ENCODE peak calls at places on chromosomes 13 and 19, in nine cellular contexts. R is smooth muscle cell of the brain vasculature, U is tibial nerve, P is lower lobe of right lung, X is GDM1, S is hypothalamus, L is ascending aorta, Q is type B pancreatic cell, Z is ELR. Y is an unnamed sample.

GRCh38 chr13:46659413-46660065 is 106.6 kb downstream of the LRCH1 start:
- DNase-seq in U (no peak), Z (no peak), L (no peak), S (no peak), R (no peak), X (no peak), P (no peak), Q (no peak), Y (no peak)

GRCh38 chr19:51372649-51373504 is at the start of gene NKG7:
- DNase-seq in U (no peak), P (no peak), Z (no peak), R (no peak), S (no peak), L (no peak), Q (no peak), X (peak; percentile 90), Y (peak; percentile 55)

GRCh38 chr19:51695702-51696315 is 2.7 kb downstream of the SPACA6 start:
- DNase-seq in Z (no peak), L (no peak), R (no peak), U (no peak), P (no peak), S (no peak), Q (no peak), X (no peak), Y (no peak)

GRCh38 chr19:44819246-44819832 is 10.4 kb downstream of the BCAM start:
- DNase-seq in L (no peak), Z (no peak), P (no peak), Q (no peak), R (no peak), S (no peak), X (no peak), U (no peak), Y (no peak)

GRCh38 chr19:54168174-54168917 is 4.6 kb downstream of the TMC4 start:
- DNase-seq in Z (peak; percentile 89), S (peak; percentile 58), Q (peak; percentile 94), P (peak; percentile 94), U (peak; percentile 80), R (peak; percentile 70), X (peak; percentile 78), L (peak; percentile 93), Y (peak; percentile 94)

GRCh38 chr13:24251525-24251924 is 57.9 kb upstream of the C1QTNF9 start:
- DNase-seq in Z (no peak), Q (no peak), X (no peak), S (no peak), R (no peak), P (no peak), L (no peak), U (no peak), Y (no peak)

GRCh38 chr13:23772717-23773116 is 116.5 kb downstream of the MIPEP start:
- DNase-seq in L (no peak), Z (no peak), S (no peak), R (no peak), Q (no peak), U (no peak), P (no peak), X (no peak), Y (no peak)

GRCh38 chr19:49592486-49593232 is 1.7 kb downstream of the PRR12 start:
- DNase-seq in X (no peak), S (no peak), U (no peak), L (no peak), Z (peak; percentile 52), P (no peak), R (no peak), Q (no peak), Y (peak; percentile 40)

GRCh38 chr13:98142427-98143156 is at the start of gene FARP1:
- DNase-seq in Q (peak; percentile 91), L (peak; percentile 79), U (peak; percentile 58), X (no peak), P (peak; percentile 83), S (peak; percentile 48), Z (peak; percentile 80), R (no peak), Y (peak; percentile 95)

Y was measured in left kidney.